ENCODE peak calls at places on chromosomes 3 and 15, in four cellular contexts. O is progenitor cell of endocrine pancreas, V is AG04450, A is GM10248. Y is an unnamed sample.

GRCh38 chr3:191383104-191383503 is 52.8 kb upstream of the UTS2B start:
- DNase-seq in O (no peak), V (peak), A (no peak), Y (no peak)

GRCh38 chr3:53230041-53230621 is 25.7 kb downstream of the TKT start:
- DNase-seq in O (no peak), V (no peak), A (no peak), Y (no peak)

GRCh38 chr15:64246364-64247189 is 83.8 kb upstream of the PPIB start:
- DNase-seq in O (no peak), V (peak), A (peak), Y (no peak)

GRCh38 chr3:62056603-62057002 is 316.7 kb downstream of the FEZF2 start:
- DNase-seq in O (no peak), V (no peak), A (no peak), Y (no peak)

GRCh38 chr15:90360746-90361145 is 8.7 kb downstream of the ZNF774 start:
- DNase-seq in O (no peak), V (no peak), A (no peak), Y (no peak)

GRCh38 chr3:31974454-31974853 is 6.6 kb downstream of the OSBPL10 start:
- DNase-seq in O (no peak), V (peak), A (no peak), Y (no peak)

GRCh38 chr15:43204016-43204901 is 16.6 kb downstream of the EPB42 start:
- DNase-seq in O (no peak), V (peak), A (peak), Y (no peak)

GRCh38 chr3:144942093-144942492 is 970.5 kb downstream of the DIPK2A start:
- DNase-seq in O (no peak), V (no peak), A (no peak), Y (no peak)

GRCh38 chr3:136818191-136818850 is 605 bp upstream of the SLC35G2 start:
- DNase-seq in O (no peak), V (peak), A (peak), Y (no peak)

GRCh38 chr3:5186089-5186853 is 1.2 kb upstream of the EDEM1 start:
- DNase-seq in O (no peak), V (no peak), A (peak), Y (no peak)

GRCh38 chr3:104646196-104646595 is 720.5 kb upstream of the ALCAM start:
- DNase-seq in O (no peak), V (no peak), A (no peak), Y (no peak)

GRCh38 chr3:18355819-18356218 is 69.3 kb downstream of the SATB1 start:
- DNase-seq in O (no peak), V (no peak), A (no peak), Y (no peak)

GRCh38 chr15:63896336-63897115 is 62.8 kb upstream of the HERC1 start:
- DNase-seq in O (no peak), V (no peak), A (peak), Y (no peak)

DNA sequence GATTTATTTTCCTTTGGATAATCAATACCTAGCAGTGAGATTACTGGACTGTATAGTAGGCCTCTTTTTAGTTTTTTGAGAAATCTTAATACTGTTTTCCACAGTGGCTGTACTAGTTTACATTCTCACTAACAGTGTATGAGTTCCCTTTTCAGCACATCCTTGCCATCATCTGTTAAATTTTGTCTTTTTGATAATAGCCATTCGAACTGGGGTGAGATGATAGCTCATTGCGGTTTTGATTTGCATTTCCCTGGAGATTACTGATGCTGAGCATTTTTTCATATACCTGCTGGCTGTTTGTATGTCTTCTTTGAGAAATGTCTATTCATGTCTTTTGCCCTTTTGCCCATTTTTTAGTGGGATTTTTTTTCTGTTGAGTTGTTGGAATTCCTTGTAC is 210.8 kb downstream of the CGGBP1 start:
- DNase-seq in O (no peak), V (no peak), A (no peak), Y (no peak)
- TF ChIP-seq CTCF in O (no peak), V (no peak), A (no peak), Y (no peak)

GRCh38 chr3:36741285-36741684 is 23.1 kb downstream of the DCLK3 start:
- DNase-seq in O (no peak), V (no peak), A (no peak), Y (no peak)
- TF ChIP-seq CTCF in O (peak), V (peak), A (no peak), Y (peak)

GRCh38 chr3:51642462-51642861 is 28.6 kb upstream of the TEX264 start:
- DNase-seq in O (no peak), V (no peak), A (no peak), Y (no peak)
- TF ChIP-seq CTCF in O (peak), V (peak), A (no peak), Y (peak)

DNA sequence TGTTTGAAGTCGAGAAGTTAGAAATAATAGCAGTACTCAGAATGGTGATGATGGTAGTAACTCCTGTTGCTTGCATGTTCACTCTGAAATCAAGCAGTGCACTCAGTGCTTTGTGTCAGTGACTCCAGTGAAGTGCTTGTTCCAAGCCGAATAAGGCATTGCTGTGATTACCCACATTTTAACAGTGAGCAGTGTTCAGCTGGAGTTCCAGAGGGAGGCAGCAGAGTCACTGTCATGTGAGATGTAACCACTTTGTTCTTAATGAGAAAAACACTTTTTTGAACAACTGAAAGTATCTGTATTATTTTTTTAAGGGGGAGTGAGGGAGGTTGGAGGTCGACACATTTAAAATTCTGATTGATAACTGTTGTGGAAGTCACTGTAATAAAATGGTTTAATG is 3.7 kb downstream of the MDFIC2 start:
- DNase-seq in O (no peak), V (peak), A (no peak), Y (no peak)
- TF ChIP-seq CTCF in O (peak), V (no peak), A (peak), Y (peak)

GRCh38 chr3:126132751-126133511 is 47.5 kb downstream of the ALDH1L1 start:
- DNase-seq in O (no peak), V (no peak), A (no peak), Y (peak)

GRCh38 chr3:126135056-126135397 is 45.4 kb downstream of the ALDH1L1 start:
- DNase-seq in O (no peak), V (no peak), A (no peak), Y (no peak)

GRCh38 chr3:126133606-126134005 is 46.8 kb downstream of the ALDH1L1 start:
- DNase-seq in O (no peak), V (no peak), A (no peak), Y (peak)

GRCh38 chr3:126135398-126136076 is 44.8 kb downstream of the ALDH1L1 start:
- DNase-seq in O (no peak), V (no peak), A (no peak), Y (peak)

GRCh38 chr3:126134219-126134975 is 46.0 kb downstream of the ALDH1L1 start:
- DNase-seq in O (peak), V (peak), A (peak), Y (peak)
- TF ChIP-seq CTCF in O (peak), V (peak), A (peak), Y (peak)

GRCh38 chr3:56484096-56484495 is 15.8 kb upstream of the ERC2 start:
- DNase-seq in O (no peak), V (no peak), A (no peak), Y (no peak)
- TF ChIP-seq CTCF in O (no peak), V (no peak), A (no peak), Y (no peak)

DNA sequence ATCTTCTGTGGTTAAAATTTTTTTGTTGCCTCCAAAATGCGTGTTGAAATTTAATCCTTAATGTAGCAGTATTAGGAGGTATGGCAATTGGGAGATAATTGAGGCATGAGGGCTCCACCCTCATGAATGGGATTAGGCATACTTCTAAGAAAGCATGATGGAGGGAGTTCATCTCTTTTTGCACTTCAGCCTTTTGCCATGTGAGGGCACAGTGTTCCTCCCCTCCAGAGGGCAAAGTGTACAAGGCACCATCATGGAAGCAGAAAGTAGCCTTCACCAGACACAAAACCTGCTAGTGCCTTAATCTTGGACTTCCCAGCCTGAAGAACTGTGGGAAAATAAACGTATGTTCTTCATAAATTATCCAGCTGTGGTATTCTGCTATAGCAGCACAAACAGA is 429.5 kb downstream of the ZIC1 start:
- DNase-seq in O (no peak), V (no peak), A (no peak), Y (no peak)
- TF ChIP-seq CTCF in O (no peak), V (peak), A (no peak), Y (no peak)

GRCh38 chr3:150349314-150350097 is 58.6 kb upstream of the TSC22D2 start:
- DNase-seq in O (no peak), V (no peak), A (no peak), Y (no peak)
- TF ChIP-seq CTCF in O (no peak), V (no peak), A (no peak), Y (no peak)

GRCh38 chr3:194287392-194287791 is 63.7 kb downstream of the CPN2 start:
- DNase-seq in O (no peak), V (no peak), A (no peak), Y (no peak)
- TF ChIP-seq CTCF in O (peak), V (no peak), A (no peak), Y (peak)